ENCODE peak calls at places on chromosomes 7 and 10, in four cellular contexts. F, D, G and R are unnamed samples.

GRCh38 chr7:51472873-51473272 is 156.3 kb upstream of the COBL start:
- DNase-seq in F (no peak), D (no peak), G (no peak), R (no peak)

GRCh38 chr7:42068554-42069280 is 168.3 kb downstream of the GLI3 start:
- DNase-seq in F (no peak), D (no peak), G (no peak), R (no peak)

GRCh38 chr10:12507165-12507870 is 158.0 kb downstream of the CAMK1D start:
- DNase-seq in F (peak), D (peak), G (peak), R (no peak)

GRCh38 chr7:6221340-6222319 is 50.8 kb downstream of the CYTH3 start:
- DNase-seq in F (no peak), D (no peak), G (no peak), R (no peak)

GRCh38 chr10:68095176-68095575 is 14.1 kb upstream of the MYPN start:
- DNase-seq in F (no peak), D (no peak), G (no peak), R (peak)

GRCh38 chr7:158386866-158387820 is 200.5 kb downstream of the PTPRN2 start:
- DNase-seq in F (no peak), D (no peak), G (no peak), R (no peak)

GRCh38 chr10:100767428-100767779 is 22.0 kb downstream of the PAX2 start:
- DNase-seq in F (no peak), D (no peak), G (no peak), R (no peak)

GRCh38 chr10:95408931-95409873 is 118.4 kb upstream of the PDLIM1 start:
- DNase-seq in F (peak), D (no peak), G (no peak), R (no peak)

GRCh38 chr7:32164341-32164996 is 94.3 kb upstream of the PDE1C start:
- DNase-seq in F (no peak), D (no peak), G (no peak), R (peak)

GRCh38 chr10:105042906-105043552 is 401.9 kb downstream of the SORCS3 start:
- DNase-seq in F (no peak), D (no peak), G (peak), R (no peak)

GRCh38 chr10:110544958-110545537 is 22.4 kb upstream of the SMC3 start:
- DNase-seq in F (no peak), D (no peak), G (peak), R (no peak)

GRCh38 chr10:103800789-103801540 is 54.4 kb downstream of the SH3PXD2A start:
- DNase-seq in F (no peak), D (no peak), G (peak), R (no peak)

GRCh38 chr10:28769147-28769604 is 91.9 kb downstream of the BAMBI start:
- DNase-seq in F (no peak), D (no peak), G (no peak), R (no peak)

GRCh38 chr7:33885290-33886005 is 19.9 kb upstream of the BMPER start:
- DNase-seq in F (no peak), D (no peak), G (no peak), R (no peak)

GRCh38 chr7:134694299-134694698 is 47.6 kb downstream of the BPGM start:
- DNase-seq in F (no peak), D (no peak), G (no peak), R (no peak)

GRCh38 chr7:16778479-16778878 is 24.9 kb downstream of the TSPAN13 start:
- DNase-seq in F (no peak), D (no peak), G (no peak), R (no peak)

GRCh38 chr10:63763744-63764143 is 242.5 kb downstream of the REEP3 start:
- DNase-seq in F (no peak), D (no peak), G (no peak), R (peak)

GRCh38 chr7:18866359-18867036 is 250.9 kb downstream of the TWIST1 start:
- DNase-seq in F (peak), D (peak), G (peak), R (peak)

GRCh38 chr10:109386921-109387320 is 536.4 kb downstream of the XPNPEP1 start:
- DNase-seq in F (no peak), D (no peak), G (no peak), R (no peak)

GRCh38 chr7:121807078-121807477 is 65.9 kb upstream of the PTPRZ1 start:
- DNase-seq in F (no peak), D (no peak), G (no peak), R (no peak)

GRCh38 chr7:107494315-107494751 is 24.5 kb downstream of the GPR22 start:
- DNase-seq in F (no peak), D (no peak), G (no peak), R (no peak)

GRCh38 chr10:31340343-31340742 is 21.3 kb downstream of the ZEB1 start:
- DNase-seq in F (no peak), D (no peak), G (no peak), R (no peak)

GRCh38 chr10:20598590-20598989 is 298.5 kb downstream of the NEBL start:
- DNase-seq in F (peak), D (peak), G (no peak), R (peak)

GRCh38 chr10:124324451-124324850 is 94.3 kb downstream of the OAT start:
- DNase-seq in F (peak), D (peak), G (no peak), R (no peak)

GRCh38 chr7:45000096-45001032 is at the start of gene CCM2:
- DNase-seq in F (peak), D (no peak), G (peak), R (no peak)

GRCh38 chr7:135645296-135645904 is 16.9 kb upstream of the STMP1 start:
- DNase-seq in F (no peak), D (no peak), G (no peak), R (peak)

GRCh38 chr10:6665847-6666246 is 85.8 kb upstream of the PRKCQ start:
- DNase-seq in F (no peak), D (no peak), G (no peak), R (no peak)

GRCh38 chr10:105075031-105075430 is 433.9 kb downstream of the SORCS3 start:
- DNase-seq in F (no peak), D (no peak), G (no peak), R (no peak)

DNA sequence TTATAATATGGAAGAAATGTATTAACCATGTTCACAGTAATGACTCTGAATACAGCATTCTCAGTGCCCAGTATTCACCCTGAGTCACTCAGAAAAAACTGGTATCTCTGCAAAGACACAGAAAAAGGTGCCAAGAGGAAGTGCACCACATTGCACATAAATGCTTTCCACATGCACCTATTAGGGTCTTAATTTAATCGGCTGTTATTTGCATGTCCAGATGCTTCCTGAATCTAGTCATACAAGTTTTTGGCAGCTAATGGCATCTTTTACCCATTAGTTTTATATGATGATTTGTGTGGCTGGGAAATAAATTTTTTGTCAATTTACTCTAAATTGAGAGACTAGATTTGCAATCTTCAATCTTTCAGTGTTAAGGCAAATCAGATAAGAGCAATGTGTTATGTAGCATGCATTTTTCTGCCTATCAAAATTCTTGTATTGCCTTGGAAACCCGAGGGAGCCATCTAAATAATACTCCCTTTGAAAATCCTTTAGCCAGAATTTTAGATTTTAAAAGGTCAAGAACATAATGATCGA is 58.2 kb downstream of the ZNF680 start:
- DNase-seq in F (no peak), D (no peak), G (no peak), R (no peak)
- TF ChIP-seq CTCF in F (no peak), D (no peak), G (no peak), R (no peak)

DNA sequence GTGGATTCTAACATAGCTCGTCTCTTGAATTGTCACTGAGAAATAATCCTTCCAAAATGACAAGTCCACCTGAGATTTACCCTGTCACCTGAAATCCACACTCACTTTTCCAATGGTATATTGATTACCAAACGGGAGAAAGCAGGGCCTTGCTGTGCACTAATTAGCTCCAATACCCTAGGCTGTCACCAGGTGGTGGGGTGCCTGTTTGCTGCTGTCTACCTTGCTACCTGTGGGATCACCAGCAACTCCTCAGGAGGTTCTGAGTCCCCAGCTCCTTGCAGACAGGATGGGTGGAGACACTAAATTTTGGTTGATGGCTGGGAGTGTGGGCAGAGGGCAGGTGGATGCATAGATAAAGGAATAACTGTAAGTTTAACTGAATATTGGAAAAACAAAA is 237.2 kb upstream of the ZNF32 start:
- DNase-seq in F (no peak), D (no peak), G (no peak), R (no peak)
- TF ChIP-seq CTCF in F (no peak), D (no peak), G (peak), R (no peak)

GRCh38 chr7:39265912-39266591 is 288.3 kb downstream of the POU6F2 start:
- DNase-seq in F (no peak), D (no peak), G (no peak), R (no peak)
- TF ChIP-seq CTCF in F (no peak), D (no peak), G (no peak), R (no peak)

GRCh38 chr7:104296266-104296665 is 32.1 kb upstream of the LHFPL3 start:
- DNase-seq in F (no peak), D (no peak), G (no peak), R (no peak)
- TF ChIP-seq CTCF in F (no peak), D (no peak), G (no peak), R (no peak)

GRCh38 chr7:86929293-86930109 is 130.0 kb downstream of the ELAPOR2 start:
- DNase-seq in F (no peak), D (no peak), G (no peak), R (no peak)
- TF ChIP-seq CTCF in F (no peak), D (no peak), G (no peak), R (no peak)

GRCh38 chr10:5607594-5607993 is 58.8 kb downstream of the ASB13 start:
- DNase-seq in F (no peak), D (no peak), G (no peak), R (no peak)
- TF ChIP-seq CTCF in F (no peak), D (no peak), G (no peak), R (no peak)

DNA sequence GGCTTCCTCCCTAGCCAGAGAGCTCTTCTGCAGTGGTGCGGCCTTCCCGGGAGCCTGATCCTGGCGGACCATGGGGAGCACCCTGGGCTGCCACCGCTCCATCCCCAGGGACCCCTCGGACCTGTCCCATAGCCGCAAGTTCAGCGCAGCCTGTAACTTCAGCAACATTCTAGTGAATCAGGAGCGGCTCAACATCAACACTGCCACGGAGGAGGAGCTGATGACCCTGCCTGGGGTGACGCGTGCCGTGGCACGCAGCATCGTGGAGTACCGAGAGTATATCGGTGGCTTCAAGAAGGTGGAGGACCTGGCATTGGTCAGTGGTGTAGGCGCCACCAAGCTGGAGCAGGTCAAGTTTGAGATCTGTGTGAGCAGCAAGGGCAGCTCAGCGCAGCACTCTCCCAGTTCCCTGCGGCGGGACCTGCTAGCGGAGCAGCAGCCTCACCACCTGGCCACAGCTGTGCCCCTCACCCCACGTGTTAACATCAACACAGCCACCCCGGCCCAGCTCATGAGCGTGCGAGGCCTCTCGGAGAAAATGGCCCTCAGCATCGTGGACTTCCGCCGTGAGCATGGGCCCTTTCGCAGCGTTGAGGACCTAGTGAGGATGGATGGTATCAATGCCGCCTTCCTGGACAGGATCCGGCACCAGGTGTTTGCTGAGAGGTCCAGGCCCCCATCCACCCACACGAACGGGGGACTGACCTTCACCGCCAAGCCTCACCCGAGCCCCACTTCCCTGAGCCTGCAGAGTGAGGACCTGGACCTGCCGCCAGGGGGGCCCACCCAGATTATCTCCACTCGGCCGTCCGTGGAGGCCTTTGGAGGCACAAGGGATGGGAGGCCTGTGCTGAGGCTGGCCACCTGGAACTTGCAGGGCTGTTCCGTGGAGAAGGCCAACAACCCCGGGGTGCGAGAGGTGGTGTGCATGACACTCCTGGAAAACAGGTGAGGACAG is 1.5 kb downstream of the EEPD1 start:
- DNase-seq in F (no peak), D (no peak), G (no peak), R (no peak)
- TF ChIP-seq CTCF in F (no peak), D (no peak), G (no peak), R (no peak)

GRCh38 chr10:90947025-90947960 is 26.4 kb upstream of the ANKRD1 start:
- DNase-seq in F (no peak), D (no peak), G (no peak), R (no peak)
- TF ChIP-seq CTCF in F (no peak), D (no peak), G (no peak), R (no peak)

GRCh38 chr10:122298598-122299301 is 27.7 kb downstream of the BTBD16 start:
- DNase-seq in F (peak), D (peak), G (peak), R (peak)
- TF ChIP-seq CTCF in F (peak), D (peak), G (peak), R (peak)